ENCODE peak calls at places on chromosomes 5 and 9, in six cellular contexts. Q, X, S, D, V and I are unnamed samples.

GRCh38 chr5:57037355-57037754 is 85.4 kb upstream of the MIER3 start:
- DNase-seq in Q (no peak), X (no peak), S (no peak), D (peak; percentile 2), V (no peak), I (no peak)

GRCh38 chr5:94776167-94776566 is 157.7 kb downstream of the SLF1 start:
- DNase-seq in Q (no peak), X (no peak), S (no peak), D (no peak), V (no peak), I (peak; percentile 20)

GRCh38 chr9:109811876-109812275 is 31.9 kb downstream of the PALM2AKAP2 start:
- DNase-seq in Q (no peak), X (no peak), S (no peak), D (no peak), V (no peak), I (no peak)

GRCh38 chr9:127539259-127539981 is 72.7 kb upstream of the STXBP1 start:
- DNase-seq in Q (no peak), X (no peak), S (no peak), D (no peak), V (no peak), I (peak; percentile 73)

GRCh38 chr5:173198049-173198448 is 37.0 kb downstream of the NKX2-5 start:
- DNase-seq in Q (no peak), X (no peak), S (no peak), D (no peak), V (no peak), I (no peak)

GRCh38 chr9:117344892-117345660 is 69.8 kb downstream of the ASTN2 start:
- DNase-seq in Q (no peak), X (no peak), S (no peak), D (peak; percentile 86), V (no peak), I (no peak)

GRCh38 chr5:147809830-147810666 is 21.4 kb downstream of the SPINK1 start:
- DNase-seq in Q (no peak), X (no peak), S (no peak), D (peak; percentile 39), V (no peak), I (no peak)

GRCh38 chr5:131068893-131069643 is 96.0 kb downstream of the HINT1 start:
- DNase-seq in Q (no peak), X (no peak), S (peak; percentile 39), D (no peak), V (no peak), I (no peak)

GRCh38 chr9:5796298-5796697 is 36.6 kb downstream of the ERMP1 start:
- DNase-seq in Q (no peak), X (no peak), S (no peak), D (no peak), V (no peak), I (no peak)

GRCh38 chr9:38720083-38720755 is at the start of gene FAM240B:
- DNase-seq in Q (no peak), X (no peak), S (no peak), D (no peak), V (no peak), I (no peak)